ENCODE peak calls at places on chromosome 18, in seven cellular contexts. One of them, this sample, is unnamed.

GRCh38 chr18:22363867-22364463 is 53.8 kb downstream of the CTAGE1 start:
- DNase-seq in H54: no peak
- DNase-seq in T-helper 2 cell: no peak
- DNase-seq in stimulated activated CD4-positive, alpha-beta T cell treated with anti-CD3 and anti-CD28 coated beads, TNF-alpha, amount 100 ng/mL, for 4 hours: no peak
- DNase-seq in NCI-H1092: no peak
- DNase-seq in NCI-H1105: no peak
- DNase-seq in aorta: no peak
- DNase-seq in this sample: no peak

GRCh38 chr18:8822643-8823042 is 117.3 kb downstream of the MTCL1 start:
- DNase-seq in NCI-H1092: no peak
- DNase-seq in H54: no peak
- DNase-seq in stimulated activated CD4-positive, alpha-beta T cell treated with anti-CD3 and anti-CD28 coated beads, TNF-alpha, amount 100 ng/mL, for 4 hours: no peak
- DNase-seq in aorta: no peak
- DNase-seq in T-helper 2 cell: no peak
- DNase-seq in NCI-H1105: no peak
- DNase-seq in this sample: no peak

GRCh38 chr18:57910817-57911216 is 107.7 kb upstream of the ATP8B1 start:
- DNase-seq in NCI-H1092: no peak
- DNase-seq in NCI-H1105: no peak
- DNase-seq in stimulated activated CD4-positive, alpha-beta T cell treated with anti-CD3 and anti-CD28 coated beads, TNF-alpha, amount 100 ng/mL, for 4 hours: no peak
- DNase-seq in aorta: no peak
- DNase-seq in T-helper 2 cell: peak
- DNase-seq in H54: no peak
- DNase-seq in this sample: no peak

GRCh38 chr18:60448487-60449267 is 76.1 kb upstream of the MC4R start:
- DNase-seq in aorta: no peak
- DNase-seq in T-helper 2 cell: no peak
- DNase-seq in stimulated activated CD4-positive, alpha-beta T cell treated with anti-CD3 and anti-CD28 coated beads, TNF-alpha, amount 100 ng/mL, for 4 hours: no peak
- DNase-seq in NCI-H1105: no peak
- DNase-seq in NCI-H1092: no peak
- DNase-seq in H54: no peak
- DNase-seq in this sample: no peak

GRCh38 chr18:10406172-10406663 is 48.2 kb upstream of the APCDD1 start:
- DNase-seq in stimulated activated CD4-positive, alpha-beta T cell treated with anti-CD3 and anti-CD28 coated beads, TNF-alpha, amount 100 ng/mL, for 4 hours: no peak
- DNase-seq in T-helper 2 cell: no peak
- DNase-seq in NCI-H1105: peak
- DNase-seq in NCI-H1092: peak
- DNase-seq in aorta: no peak
- DNase-seq in H54: no peak
- DNase-seq in this sample: no peak

GRCh38 chr18:78402966-78403365 is 576.7 kb upstream of the SALL3 start:
- DNase-seq in T-helper 2 cell: no peak
- DNase-seq in aorta: no peak
- DNase-seq in NCI-H1105: no peak
- DNase-seq in stimulated activated CD4-positive, alpha-beta T cell treated with anti-CD3 and anti-CD28 coated beads, TNF-alpha, amount 100 ng/mL, for 4 hours: no peak
- DNase-seq in NCI-H1092: no peak
- DNase-seq in H54: no peak
- DNase-seq in this sample: no peak

GRCh38 chr18:57220485-57220884 is 73.6 kb downstream of the BOD1L2 start:
- DNase-seq in NCI-H1105: no peak
- DNase-seq in aorta: no peak
- DNase-seq in H54: no peak
- DNase-seq in stimulated activated CD4-positive, alpha-beta T cell treated with anti-CD3 and anti-CD28 coated beads, TNF-alpha, amount 100 ng/mL, for 4 hours: no peak
- DNase-seq in NCI-H1092: no peak
- DNase-seq in T-helper 2 cell: no peak
- DNase-seq in this sample: no peak

GRCh38 chr18:77870894-77871293 is 621.2 kb downstream of the GALR1 start:
- DNase-seq in NCI-H1105: no peak
- DNase-seq in H54: no peak
- DNase-seq in aorta: no peak
- DNase-seq in T-helper 2 cell: no peak
- DNase-seq in stimulated activated CD4-positive, alpha-beta T cell treated with anti-CD3 and anti-CD28 coated beads, TNF-alpha, amount 100 ng/mL, for 4 hours: no peak
- DNase-seq in NCI-H1092: no peak
- DNase-seq in this sample: no peak

GRCh38 chr18:73950116-73950705 is 197.4 kb downstream of the FBXO15 start:
- DNase-seq in T-helper 2 cell: no peak
- DNase-seq in stimulated activated CD4-positive, alpha-beta T cell treated with anti-CD3 and anti-CD28 coated beads, TNF-alpha, amount 100 ng/mL, for 4 hours: no peak
- DNase-seq in NCI-H1092: no peak
- DNase-seq in aorta: no peak
- DNase-seq in NCI-H1105: no peak
- DNase-seq in H54: no peak
- DNase-seq in this sample: no peak

GRCh38 chr18:79604205-79604912 is 75.2 kb upstream of the CTDP1 start:
- DNase-seq in H54: no peak
- DNase-seq in NCI-H1105: no peak
- DNase-seq in stimulated activated CD4-positive, alpha-beta T cell treated with anti-CD3 and anti-CD28 coated beads, TNF-alpha, amount 100 ng/mL, for 4 hours: no peak
- DNase-seq in T-helper 2 cell: no peak
- DNase-seq in aorta: peak
- DNase-seq in NCI-H1092: no peak
- DNase-seq in this sample: peak

GRCh38 chr18:6960656-6961055 is 156.9 kb downstream of the LAMA1 start:
- DNase-seq in H54: peak
- DNase-seq in NCI-H1092: no peak
- DNase-seq in T-helper 2 cell: no peak
- DNase-seq in stimulated activated CD4-positive, alpha-beta T cell treated with anti-CD3 and anti-CD28 coated beads, TNF-alpha, amount 100 ng/mL, for 4 hours: no peak
- DNase-seq in aorta: no peak
- DNase-seq in NCI-H1105: no peak
- DNase-seq in this sample: no peak

GRCh38 chr18:62324355-62324828 is 718 bp upstream of the TNFRSF11A start:
- DNase-seq in stimulated activated CD4-positive, alpha-beta T cell treated with anti-CD3 and anti-CD28 coated beads, TNF-alpha, amount 100 ng/mL, for 4 hours: no peak
- DNase-seq in aorta: no peak
- DNase-seq in T-helper 2 cell: no peak
- DNase-seq in NCI-H1105: no peak
- DNase-seq in NCI-H1092: no peak
- DNase-seq in H54: no peak
- DNase-seq in this sample: no peak

GRCh38 chr18:63106727-63107126 is 212.8 kb downstream of the BCL2 start:
- DNase-seq in H54: no peak
- DNase-seq in T-helper 2 cell: peak
- DNase-seq in aorta: no peak
- DNase-seq in NCI-H1092: no peak
- DNase-seq in NCI-H1105: no peak
- DNase-seq in stimulated activated CD4-positive, alpha-beta T cell treated with anti-CD3 and anti-CD28 coated beads, TNF-alpha, amount 100 ng/mL, for 4 hours: no peak
- DNase-seq in this sample: no peak

GRCh38 chr18:68604256-68604655 is 110.7 kb downstream of the TMX3 start:
- DNase-seq in stimulated activated CD4-positive, alpha-beta T cell treated with anti-CD3 and anti-CD28 coated beads, TNF-alpha, amount 100 ng/mL, for 4 hours: no peak
- DNase-seq in H54: no peak
- DNase-seq in NCI-H1092: no peak
- DNase-seq in NCI-H1105: no peak
- DNase-seq in aorta: no peak
- DNase-seq in T-helper 2 cell: no peak
- DNase-seq in this sample: no peak

GRCh38 chr18:13568443-13569392 is 157.6 kb downstream of the FAM210A start:
- DNase-seq in H54: no peak
- DNase-seq in stimulated activated CD4-positive, alpha-beta T cell treated with anti-CD3 and anti-CD28 coated beads, TNF-alpha, amount 100 ng/mL, for 4 hours: no peak
- DNase-seq in aorta: no peak
- DNase-seq in T-helper 2 cell: no peak
- DNase-seq in NCI-H1105: no peak
- DNase-seq in NCI-H1092: no peak
- DNase-seq in this sample: no peak

GRCh38 chr18:42310956-42311355 is 355.9 kb downstream of the PIK3C3 start:
- DNase-seq in H54: no peak
- DNase-seq in T-helper 2 cell: no peak
- DNase-seq in NCI-H1105: no peak
- DNase-seq in stimulated activated CD4-positive, alpha-beta T cell treated with anti-CD3 and anti-CD28 coated beads, TNF-alpha, amount 100 ng/mL, for 4 hours: no peak
- DNase-seq in NCI-H1092: no peak
- DNase-seq in aorta: no peak
- DNase-seq in this sample: peak

GRCh38 chr18:40670991-40671390 is 1284.0 kb upstream of the PIK3C3 start:
- DNase-seq in stimulated activated CD4-positive, alpha-beta T cell treated with anti-CD3 and anti-CD28 coated beads, TNF-alpha, amount 100 ng/mL, for 4 hours: no peak
- DNase-seq in NCI-H1092: no peak
- DNase-seq in H54: no peak
- DNase-seq in aorta: no peak
- DNase-seq in T-helper 2 cell: no peak
- DNase-seq in NCI-H1105: no peak
- DNase-seq in this sample: no peak

GRCh38 chr18:32242395-32242794 is 52.6 kb downstream of the MEP1B start:
- DNase-seq in aorta: no peak
- DNase-seq in H54: no peak
- DNase-seq in stimulated activated CD4-positive, alpha-beta T cell treated with anti-CD3 and anti-CD28 coated beads, TNF-alpha, amount 100 ng/mL, for 4 hours: no peak
- DNase-seq in NCI-H1105: no peak
- DNase-seq in T-helper 2 cell: no peak
- DNase-seq in NCI-H1092: no peak
- DNase-seq in this sample: no peak